ENCODE peak calls at places on chromosome 3, in five cellular contexts. R, N, H, L and D are unnamed samples.

GRCh38 chr3:179760944-179761343 is 108.1 kb downstream of the USP13 start:
- DNase-seq in R (no peak), N (no peak), H (no peak), L (no peak), D (no peak)

GRCh38 chr3:60301142-60301541 is 950.1 kb downstream of the FHIT start:
- DNase-seq in R (no peak), N (no peak), H (no peak), L (no peak), D (no peak)

GRCh38 chr3:2921903-2922302 is 188.3 kb downstream of the IL5RA start:
- DNase-seq in R (peak), N (peak), H (no peak), L (no peak), D (no peak)

GRCh38 chr3:64151335-64151871 is 73.9 kb downstream of the PRICKLE2 start:
- DNase-seq in R (no peak), N (no peak), H (no peak), L (no peak), D (no peak)

GRCh38 chr3:127409421-127410136 is 121.7 kb upstream of the PRR20G start:
- DNase-seq in R (no peak), N (no peak), H (no peak), L (no peak), D (no peak)

GRCh38 chr3:40623567-40623966 is 98.8 kb downstream of the ZNF621 start:
- DNase-seq in R (no peak), N (peak), H (no peak), L (no peak), D (peak)

GRCh38 chr3:144112437-144112836 is 140.8 kb downstream of the DIPK2A start:
- DNase-seq in R (no peak), N (no peak), H (no peak), L (no peak), D (no peak)

GRCh38 chr3:13078158-13078905 is 5.1 kb upstream of the IQSEC1 start:
- DNase-seq in R (no peak), N (peak), H (peak), L (no peak), D (no peak)

GRCh38 chr3:183507551-183507950 is 48.0 kb downstream of the KLHL6 start:
- DNase-seq in R (no peak), N (no peak), H (no peak), L (no peak), D (no peak)

GRCh38 chr3:197942956-197943556 is 6.9 kb upstream of the RPL35A start:
- DNase-seq in R (peak), N (peak), H (no peak), L (no peak), D (no peak)

GRCh38 chr3:59185586-59186381 is 136.0 kb upstream of the CFAP20DC start:
- DNase-seq in R (no peak), N (no peak), H (no peak), L (no peak), D (no peak)

GRCh38 chr3:48696156-48696555 is 10.4 kb upstream of the NCKIPSD start:
- DNase-seq in R (no peak), N (no peak), H (no peak), L (no peak), D (no peak)

GRCh38 chr3:34009480-34009844 is 211.0 kb downstream of the PDCD6IP start:
- DNase-seq in R (no peak), N (no peak), H (no peak), L (no peak), D (no peak)

GRCh38 chr3:79497447-79498111 is 270.2 kb downstream of the ROBO1 start:
- DNase-seq in R (peak), N (peak), H (no peak), L (no peak), D (no peak)

GRCh38 chr3:170267793-170268192 is 45.6 kb downstream of the PRKCI start:
- DNase-seq in R (no peak), N (no peak), H (no peak), L (no peak), D (no peak)

GRCh38 chr3:10935846-10936631 is 56.5 kb upstream of the SLC6A1 start:
- DNase-seq in R (no peak), N (no peak), H (no peak), L (no peak), D (no peak)

GRCh38 chr3:73385538-73385937 is 239.2 kb downstream of the PDZRN3 start:
- DNase-seq in R (no peak), N (no peak), H (no peak), L (no peak), D (no peak)

GRCh38 chr3:10352146-10352911 is 31.4 kb upstream of the SEC13 start:
- DNase-seq in R (no peak), N (no peak), H (no peak), L (no peak), D (no peak)

GRCh38 chr3:135081451-135082434 is 286.7 kb downstream of the EPHB1 start:
- DNase-seq in R (no peak), N (no peak), H (no peak), L (no peak), D (no peak)

GRCh38 chr3:68017069-68017468 is 362.7 kb upstream of the SUCLG2 start:
- DNase-seq in R (no peak), N (no peak), H (no peak), L (no peak), D (no peak)

GRCh38 chr3:84885199-84885882 is 73.4 kb upstream of the CADM2 start:
- DNase-seq in R (no peak), N (no peak), H (no peak), L (no peak), D (no peak)

GRCh38 chr3:23923786-23924185 is 6.9 kb downstream of the RPL15 start:
- DNase-seq in R (no peak), N (no peak), H (no peak), L (no peak), D (no peak)

GRCh38 chr3:10599017-10599416 is 93.6 kb upstream of the ATP2B2 start:
- DNase-seq in R (no peak), N (no peak), H (no peak), L (no peak), D (no peak)

GRCh38 chr3:56131976-56132590 is 336.2 kb downstream of the ERC2 start:
- DNase-seq in R (no peak), N (no peak), H (no peak), L (no peak), D (no peak)

GRCh38 chr3:127651516-127652172 is 21.1 kb upstream of the ABTB1 start:
- DNase-seq in R (no peak), N (no peak), H (no peak), L (no peak), D (no peak)

GRCh38 chr3:112605285-112605684 is 35.7 kb downstream of the CCDC80 start:
- DNase-seq in R (no peak), N (no peak), H (peak), L (no peak), D (no peak)

GRCh38 chr3:160691151-160691550 is 14.2 kb downstream of the ARL14 start:
- DNase-seq in R (no peak), N (no peak), H (no peak), L (no peak), D (no peak)

GRCh38 chr3:15327941-15328340 is 4.4 kb downstream of the SH3BP5 start:
- DNase-seq in R (no peak), N (peak), H (peak), L (no peak), D (no peak)

GRCh38 chr3:187066228-187066995 is 72.9 kb downstream of the RPL39L start:
- DNase-seq in R (peak), N (peak), H (no peak), L (peak), D (peak)

GRCh38 chr3:120705851-120706582 is 24.0 kb upstream of the HGD start:
- DNase-seq in R (no peak), N (no peak), H (no peak), L (no peak), D (no peak)

GRCh38 chr3:124263168-124263567 is 271.2 kb upstream of the ROPN1 start:
- DNase-seq in R (no peak), N (peak), H (no peak), L (no peak), D (no peak)

GRCh38 chr3:161028485-161029018 is 76.6 kb downstream of the B3GALNT1 start:
- DNase-seq in R (no peak), N (no peak), H (no peak), L (no peak), D (no peak)

GRCh38 chr3:129063091-129063640 is 2.6 kb downstream of the GP9 start:
- DNase-seq in R (no peak), N (no peak), H (no peak), L (no peak), D (no peak)

GRCh38 chr3:86814321-86814720 is 176.6 kb downstream of the VGLL3 start:
- DNase-seq in R (no peak), N (no peak), H (no peak), L (no peak), D (no peak)